ENCODE peak calls at places on chromosome 22, in eight cellular contexts. D, J, X, T, L, W, R and F are unnamed samples. For H3K36me3, the result is how much of the 10 kb centered on the place peaks cover.

GRCh38 chr22:49825944-49826602 is 1.6 kb downstream of the BRD1 start:
- DNase-seq in D (peak), J (no peak), X (no peak), T (peak), L (peak), W (peak), R (peak), F (no peak)

GRCh38 chr22:49602481-49602880 is 225.2 kb downstream of the BRD1 start:
- DNase-seq in D (no peak), J (peak), X (no peak), T (no peak), L (no peak), W (no peak), R (no peak), F (no peak)

GRCh38 chr22:27046126-27046525 is 388.7 kb downstream of the MIAT start:
- DNase-seq in D (no peak), J (no peak), X (no peak), T (no peak), L (no peak), W (no peak), R (no peak), F (no peak)

GRCh38 chr22:24937114-24937513 is 9.4 kb downstream of the LHFPL7 start:
- DNase-seq in D (no peak), J (no peak), X (peak), T (no peak), L (no peak), W (no peak), R (no peak), F (no peak)

GRCh38 chr22:41681616-41682015 is 7.1 kb downstream of the SNU13 start:
- DNase-seq in D (no peak), J (no peak), X (no peak), T (peak), L (no peak), W (no peak), R (no peak), F (no peak)

GRCh38 chr22:38924197-38924952 is 33.0 kb upstream of the APOBEC3A start:
- DNase-seq in D (no peak), J (no peak), X (no peak), T (no peak), L (peak), W (peak), R (no peak), F (peak)

GRCh38 chr22:38080847-38081635 is 2.9 kb downstream of the SLC16A8 start:
- DNase-seq in D (no peak), J (peak), X (peak), T (no peak), L (peak), W (no peak), R (no peak), F (no peak)

GRCh38 chr22:45984316-45984916 is 7.5 kb upstream of the WNT7B start:
- DNase-seq in D (no peak), J (no peak), X (no peak), T (no peak), L (no peak), W (no peak), R (no peak), F (no peak)

GRCh38 chr22:24433001-24433867 is 5.8 kb downstream of the ADORA2A start:
- DNase-seq in D (no peak), J (no peak), X (no peak), T (no peak), L (no peak), W (no peak), R (peak), F (no peak)

GRCh38 chr22:49297871-49298721 is 529.6 kb downstream of the BRD1 start:
- DNase-seq in D (no peak), J (no peak), X (no peak), T (no peak), L (no peak), W (no peak), R (peak), F (no peak)

GRCh38 chr22:50150161-50151129 is 20.1 kb upstream of the PANX2 start:
- DNase-seq in D (no peak), J (no peak), X (no peak), T (no peak), L (no peak), W (no peak), R (no peak), F (no peak)

GRCh38 chr22:29263791-29264216 is 4.0 kb downstream of the RHBDD3 start:
- DNase-seq in D (no peak), J (no peak), X (no peak), T (no peak), L (no peak), W (no peak), R (no peak), F (no peak)

GRCh38 chr22:19375435-19375834 is 56.1 kb downstream of the HIRA start:
- DNase-seq in D (no peak), J (no peak), X (no peak), T (no peak), L (no peak), W (no peak), R (no peak), F (no peak)

GRCh38 chr22:46758867-46759290 is 3.6 kb upstream of the TBC1D22A start:
- DNase-seq in D (no peak), J (peak), X (peak), T (peak), L (peak), W (peak), R (peak), F (peak)

GRCh38 chr22:46551321-46551720 is 13.9 kb upstream of the CELSR1 start:
- DNase-seq in D (no peak), J (peak), X (no peak), T (no peak), L (no peak), W (no peak), R (no peak), F (no peak)

GRCh38 chr22:18078329-18079041 is 695 bp downstream of the PEX26 start:
- DNase-seq in D (peak), J (peak), X (no peak), T (peak), L (peak), W (peak), R (peak), F (no peak)

GRCh38 chr22:44578115-44578457 is 80.1 kb upstream of the RTL6 start:
- DNase-seq in D (no peak), J (no peak), X (no peak), T (no peak), L (no peak), W (no peak), R (no peak), F (no peak)

DNA sequence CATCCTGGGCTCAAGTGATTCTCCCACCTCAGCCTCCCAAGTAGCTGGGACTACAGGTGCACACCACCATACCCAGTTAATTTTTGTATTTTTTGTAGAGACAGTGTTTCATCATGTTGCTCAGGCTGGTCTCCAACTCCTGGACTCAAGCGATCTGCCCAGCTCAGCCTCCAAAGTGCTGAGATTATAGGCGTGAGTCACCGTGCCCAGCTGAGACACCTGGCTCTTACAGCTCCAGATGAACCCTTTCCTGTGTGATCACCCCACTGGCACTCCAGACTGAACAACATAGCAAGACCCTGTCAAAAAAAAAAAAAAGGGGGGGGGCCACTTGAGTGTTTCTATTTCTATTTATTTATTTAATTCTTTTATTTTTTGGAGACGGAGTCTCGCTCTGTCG is 1.0 kb upstream of the ADSL start:
- DNase-seq in D (peak), J (no peak), X (no peak), T (peak), L (peak), W (no peak), R (no peak), F (no peak)
- H3K4me3 ChIP-seq in D (peak), J (peak), X (peak), T (no peak), L (peak), W (peak), R (no peak), F (peak)

DNA sequence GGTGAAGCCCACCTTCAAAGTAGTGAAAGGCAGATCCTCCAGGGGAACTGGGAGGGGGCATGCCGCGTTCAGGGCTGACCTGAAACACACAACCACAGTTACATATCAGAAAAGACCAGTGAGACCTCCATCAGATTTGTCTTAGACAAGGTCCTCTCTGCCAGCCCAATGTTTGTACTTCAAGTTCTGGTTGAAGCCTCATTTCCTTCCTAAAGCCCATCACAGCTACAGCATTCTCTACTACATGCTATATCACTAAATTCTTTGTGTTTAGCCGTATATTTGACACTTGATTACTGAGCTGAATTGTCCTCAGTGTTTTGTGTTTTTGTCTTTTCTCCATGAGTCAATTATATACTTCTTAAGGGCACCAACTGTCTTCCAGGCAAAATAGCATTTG is 40.1 kb downstream of the PI4KA start:
- DNase-seq in D (no peak), J (no peak), X (no peak), T (no peak), L (no peak), W (no peak), R (no peak), F (no peak)
- H3K36me3 ChIP-seq in D (under half), J (half or more), X (under half), T (under half), L (under half), W (under half), R (under half), F (under half)

GRCh38 chr22:40212126-40212525 is 34.4 kb downstream of the TNRC6B start:
- DNase-seq in D (no peak), J (no peak), X (no peak), T (no peak), L (no peak), W (no peak), R (no peak), F (no peak)
- H3K27ac ChIP-seq in D (no peak), J (no peak), X (no peak), T (no peak), L (peak), W (no peak), R (no peak), F (no peak)

GRCh38 chr22:42855211-42855610 is 1.9 kb downstream of the ARFGAP3 start:
- DNase-seq in D (no peak), J (no peak), X (no peak), T (no peak), L (no peak), W (no peak), R (no peak), F (no peak)
- H3K4me3 ChIP-seq in D (no peak), J (peak), X (no peak), T (no peak), L (no peak), W (no peak), R (no peak), F (no peak)

DNA sequence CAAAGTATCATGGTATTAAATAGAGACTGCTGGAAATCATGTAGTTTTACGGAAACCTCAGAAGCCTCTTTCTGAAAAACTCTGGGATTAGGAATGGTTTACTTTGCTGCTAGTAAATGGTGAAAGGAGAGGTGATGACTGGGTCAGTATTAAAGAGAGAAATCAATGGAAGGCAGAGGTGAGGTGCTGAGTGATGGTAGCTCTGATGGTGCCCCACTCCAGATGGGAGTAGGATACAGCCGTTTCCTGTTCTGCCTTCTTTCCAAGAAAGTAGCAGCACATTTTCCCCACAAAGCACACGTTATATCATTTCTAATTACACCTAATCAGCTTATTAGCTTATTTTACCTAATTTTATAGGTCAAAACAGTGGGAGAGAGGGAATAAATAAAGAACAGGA is 267.6 kb upstream of the PITPNB start:
- DNase-seq in D (no peak), J (no peak), X (no peak), T (no peak), L (no peak), W (no peak), R (no peak), F (no peak)
- H3K36me3 ChIP-seq in D (under half), J (under half), X (under half), T (under half), L (under half), W (under half), R (under half), F (under half)

DNA sequence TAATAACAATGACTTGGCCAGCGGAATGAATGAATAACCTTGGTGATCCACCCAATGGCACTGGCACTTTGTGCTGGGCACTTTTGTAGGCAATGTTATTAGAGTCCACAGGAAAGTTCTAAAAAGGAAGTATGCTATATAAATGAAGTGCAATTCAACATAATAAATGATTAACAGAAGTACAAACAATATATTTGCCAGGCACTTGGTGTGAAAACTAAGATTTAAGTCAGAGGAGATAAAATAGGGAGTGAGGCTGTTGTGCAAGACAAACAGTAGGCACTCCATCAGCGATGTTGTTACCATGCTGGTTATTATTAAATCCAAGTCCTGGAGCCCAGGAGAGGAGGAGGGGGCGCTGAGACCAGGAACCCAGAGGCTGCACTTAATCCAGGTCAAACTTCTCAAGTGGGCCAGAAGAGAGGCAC is 173.8 kb downstream of the LARGE1 start:
- DNase-seq in D (no peak), J (no peak), X (no peak), T (no peak), L (no peak), W (no peak), R (no peak), F (no peak)
- H3K27ac ChIP-seq in D (no peak), J (no peak), X (no peak), T (no peak), L (peak), W (no peak), R (no peak), F (no peak)